ENCODE peak calls at places on chromosomes 13 and 19, in six cellular contexts. D, U, P, S, Y and M are unnamed samples.

GRCh38 chr13:18212873-18213272 is 968.8 kb downstream of the TUBA3C start:
- DNase-seq in D (no peak), U (no peak), P (no peak), S (no peak), Y (peak), M (peak)

GRCh38 chr13:85508683-85509329 is 290.4 kb downstream of the SLITRK6 start:
- DNase-seq in D (peak), U (no peak), P (no peak), S (peak), Y (peak), M (no peak)

GRCh38 chr13:54162069-54162468 is 1133.5 kb downstream of the OLFM4 start:
- DNase-seq in D (no peak), U (no peak), P (no peak), S (no peak), Y (no peak), M (no peak)

GRCh38 chr19:33458171-33458633 is 63.4 kb downstream of the PEPD start:
- DNase-seq in D (no peak), U (no peak), P (no peak), S (no peak), Y (no peak), M (no peak)

GRCh38 chr19:49492573-49493411 is 3.4 kb upstream of the RPS11 start:
- DNase-seq in D (no peak), U (no peak), P (no peak), S (peak), Y (no peak), M (no peak)

GRCh38 chr19:17117250-17117789 is 41.7 kb downstream of the MYO9B start:
- DNase-seq in D (no peak), U (no peak), P (no peak), S (no peak), Y (no peak), M (no peak)

GRCh38 chr19:13689050-13689449 is 75.3 kb upstream of the MRI1 start:
- DNase-seq in D (peak), U (no peak), P (no peak), S (peak), Y (peak), M (no peak)

GRCh38 chr13:113378825-113379224 is 14.9 kb upstream of the GRTP1 start:
- DNase-seq in D (no peak), U (no peak), P (no peak), S (no peak), Y (no peak), M (peak)

GRCh38 chr13:112218416-112218815 is 151.5 kb downstream of the SOX1 start:
- DNase-seq in D (no peak), U (no peak), P (no peak), S (no peak), Y (no peak), M (no peak)